ENCODE peak calls at places on chromosomes 13 and 19, in four cellular contexts. J is pancreas; R is CD8-positive, alpha-beta T cell; W is stomach. L is an unnamed sample. For H3K4me1, the result is how much of the 10 kb centered on the place peaks cover.

GRCh38 chr19:22545751-22546150 is 88.4 kb upstream of the ZNF492 start:
- DNase-seq in J (peak), W (no peak), R (no peak), L (no peak)

GRCh38 chr13:42377640-42378382 is 105.9 kb downstream of the AKAP11 start:
- DNase-seq in R (no peak), J (no peak), W (no peak), L (no peak)

GRCh38 chr13:40377783-40378182 is 288.7 kb downstream of the FOXO1 start:
- DNase-seq in R (no peak), W (no peak), J (no peak), L (no peak)

GRCh38 chr13:99356216-99357089 is 49.3 kb upstream of the GPR183 start:
- DNase-seq in R (peak), J (no peak), W (no peak), L (no peak)

GRCh38 chr19:43783636-43784035 is 2.9 kb upstream of the KCNN4 start:
- DNase-seq in W (no peak), J (no peak), R (no peak), L (no peak)

GRCh38 chr13:26473571-26474230 is 83.8 kb upstream of the WASF3 start:
- DNase-seq in J (no peak), R (no peak), W (no peak), L (no peak)

GRCh38 chr19:3310711-3311110 is 55.7 kb upstream of the NFIC start:
- DNase-seq in W (no peak), J (no peak), R (no peak), L (no peak)

GRCh38 chr13:74710006-74710405 is 575.8 kb upstream of the KLF12 start:
- DNase-seq in R (no peak), J (no peak), W (no peak), L (no peak)

GRCh38 chr13:94178625-94179244 is 300.7 kb downstream of the DCT start:
- DNase-seq in J (no peak), R (no peak), W (no peak), L (no peak)

GRCh38 chr19:12453495-12453894 is 12.7 kb upstream of the ZNF443 start:
- DNase-seq in J (peak), W (no peak), R (no peak), L (no peak)

GRCh38 chr19:10762656-10763055 is 44.8 kb downstream of the DNM2 start:
- DNase-seq in W (no peak), R (no peak), J (no peak), L (peak)
- H3K4me1 ChIP-seq in W (half or more), R (half or more), J (under half), L (half or more)

GRCh38 chr13:70841240-70842061 is 733.2 kb upstream of the KLHL1 start:
- DNase-seq in R (no peak), J (no peak), W (no peak), L (no peak)

GRCh38 chr13:70844391-70845108 is 736.3 kb upstream of the KLHL1 start:
- DNase-seq in R (no peak), J (no peak), W (peak), L (no peak)

GRCh38 chr13:70842062-70842644 is 733.9 kb upstream of the KLHL1 start:
- DNase-seq in R (no peak), J (no peak), W (no peak), L (no peak)
- TF ChIP-seq CTCF in R (no peak), J (no peak), W (no peak), L (no peak)

GRCh38 chr19:1249990-1250298 is 1.6 kb downstream of the MIDN start:
- DNase-seq in R (no peak), W (no peak), J (no peak), L (no peak)

GRCh38 chr19:1245884-1246816 is 2.2 kb upstream of the MIDN start:
- DNase-seq in W (peak), R (no peak), J (peak), L (peak)

GRCh38 chr19:1249298-1249989 is 1.1 kb downstream of the MIDN start:
- DNase-seq in W (peak), R (peak), J (peak), L (peak)

GRCh38 chr19:1248454-1249297 is at the start of gene MIDN:
- DNase-seq in W (peak), J (peak), R (peak), L (peak)

GRCh38 chr19:1247747-1248453 is 483 bp upstream of the MIDN start:
- DNase-seq in J (peak), R (peak), W (peak), L (peak)
- H3K4me1 ChIP-seq in J (under half), R (under half), W (half or more), L (under half)

GRCh38 chr19:45396389-45397260 is 8.2 kb downstream of the PPP1R13L start:
- DNase-seq in W (no peak), R (no peak), J (no peak), L (no peak)

GRCh38 chr19:45391346-45391745 is 13.5 kb downstream of the PPP1R13L start:
- DNase-seq in W (no peak), R (no peak), J (no peak), L (no peak)

GRCh38 chr19:45395524-45396388 is 9.1 kb downstream of the PPP1R13L start:
- DNase-seq in R (no peak), W (no peak), J (no peak), L (no peak)

DNA sequence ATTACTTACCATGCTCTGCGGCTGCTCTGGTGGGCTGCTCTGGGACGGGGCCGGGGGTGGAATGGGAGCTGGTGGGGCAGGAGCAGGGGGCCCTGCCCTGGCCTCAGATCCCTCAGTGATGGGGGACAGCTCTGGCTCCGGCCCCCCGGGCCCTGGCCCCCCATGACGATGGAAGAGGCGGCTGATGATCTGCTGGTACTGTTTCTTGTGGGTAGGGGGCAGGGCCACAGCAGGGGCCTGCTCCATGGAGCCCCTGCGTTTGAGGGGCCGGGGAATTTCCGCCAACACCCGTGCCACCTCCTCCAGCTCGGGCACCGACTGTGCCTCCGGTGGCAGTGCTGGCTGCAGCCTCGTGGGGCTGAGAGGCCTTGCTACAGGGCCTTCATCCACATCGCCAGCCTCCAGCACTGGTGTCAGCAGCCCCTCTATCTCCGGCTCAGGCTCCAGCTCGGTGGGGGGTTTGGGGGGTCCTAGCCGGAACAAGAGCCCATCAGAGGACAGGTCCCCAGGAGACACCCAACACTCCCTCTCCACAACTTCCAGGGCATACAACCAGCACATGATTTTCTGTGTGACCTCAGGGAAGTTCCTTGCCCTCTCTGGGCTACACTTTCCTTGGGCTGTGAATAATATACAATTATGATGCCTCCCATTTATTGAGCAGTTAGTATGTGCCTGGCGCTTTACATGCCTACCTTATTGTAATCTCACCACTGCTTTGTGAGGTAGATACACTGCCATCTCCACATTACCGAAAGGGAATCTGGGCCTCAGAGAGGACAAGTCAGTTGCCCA is 12.8 kb downstream of the PPP1R13L start:
- DNase-seq in W (no peak), J (no peak), R (no peak), L (no peak)
- TF ChIP-seq CTCF in W (no peak), J (no peak), R (no peak), L (no peak)

DNA sequence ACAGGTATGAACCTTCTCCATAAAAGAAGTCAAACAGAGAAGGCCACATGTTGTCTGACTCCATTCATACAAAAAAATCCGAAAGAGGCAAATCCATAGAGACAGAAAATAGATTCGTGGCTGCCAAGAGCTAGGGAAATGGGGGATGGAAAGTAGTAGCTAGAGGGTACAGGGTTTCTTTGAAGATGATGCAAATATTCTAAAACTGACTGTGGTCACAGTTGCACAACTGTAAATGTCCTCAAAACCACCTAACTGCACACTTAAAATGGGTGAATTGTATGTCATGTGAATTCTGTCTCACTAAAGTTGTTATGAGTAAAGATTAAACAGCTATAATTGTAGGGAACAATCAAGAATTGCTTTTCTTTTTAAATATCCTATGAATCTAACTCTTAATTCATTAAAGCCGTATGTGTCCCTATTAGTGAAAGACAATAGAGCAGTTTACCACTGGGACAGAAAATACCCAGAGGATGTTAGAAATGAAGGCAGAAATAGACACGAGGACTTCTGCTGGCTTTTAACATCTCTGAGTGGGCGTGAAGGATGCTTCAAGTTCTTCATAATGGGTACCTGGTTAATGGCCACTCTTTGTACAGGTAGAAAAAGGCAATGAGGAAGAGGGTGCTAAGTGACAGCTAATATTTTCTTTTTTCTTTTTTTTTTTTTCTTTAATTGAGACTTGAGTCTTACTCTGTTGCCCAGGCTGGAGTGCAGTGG is 21.2 kb downstream of the INSR start:
- DNase-seq in W (no peak), J (no peak), R (no peak), L (no peak)
- H3K4me1 ChIP-seq in W (under half), J (under half), R (under half), L (under half)

GRCh38 chr13:103187621-103188020 is 121.4 kb upstream of the SLC10A2 start:
- DNase-seq in W (no peak), J (no peak), R (no peak), L (no peak)

GRCh38 chr13:103190841-103191240 is 124.6 kb upstream of the SLC10A2 start:
- DNase-seq in J (no peak), R (no peak), W (no peak), L (no peak)

GRCh38 chr13:103184413-103184812 is 118.2 kb upstream of the SLC10A2 start:
- DNase-seq in R (no peak), W (no peak), J (no peak), L (no peak)

GRCh38 chr13:103188688-103189326 is 122.6 kb upstream of the SLC10A2 start:
- DNase-seq in W (no peak), J (no peak), R (no peak), L (no peak)
- TF ChIP-seq CTCF in W (no peak), J (no peak), R (no peak), L (peak)

DNA sequence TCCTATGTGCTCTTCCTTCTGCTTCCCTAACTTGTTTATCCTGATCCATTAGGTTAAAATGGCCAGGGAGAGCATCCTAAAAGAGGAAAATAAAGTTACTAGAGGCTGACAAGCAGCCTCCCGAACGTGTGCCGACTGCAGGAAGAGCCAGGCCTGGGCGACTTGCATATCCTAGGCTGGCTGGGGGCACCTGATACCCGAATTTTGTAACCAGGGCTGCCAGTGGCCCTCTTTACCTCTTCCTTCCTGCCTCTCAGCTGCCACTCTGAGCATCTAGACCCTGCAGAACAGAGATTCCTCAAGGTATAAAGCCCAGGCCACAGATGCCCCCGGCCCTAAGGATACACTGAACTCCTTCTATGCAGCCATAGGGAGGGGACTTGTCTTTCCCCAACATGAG is 48.5 kb upstream of the KATNAL1 start:
- DNase-seq in W (no peak), J (no peak), R (no peak), L (no peak)
- H3K4me1 ChIP-seq in W (under half), J (under half), R (under half), L (under half)

L was measured in upper lobe of right lung.